ENCODE peak calls at places on chromosome 20, in nine cellular contexts. A, D, T, V, E, H, X, F and O are unnamed samples.

GRCh38 chr20:1171461-1172093 is 13.2 kb downstream of the TMEM74B start:
- DNase-seq in A (peak), D (no peak), T (peak), V (no peak), E (no peak), H (peak), X (no peak), F (peak), O (peak)

GRCh38 chr20:38181207-38181693 is 16.2 kb upstream of the TGM2 start:
- DNase-seq in A (no peak), D (no peak), T (peak), V (peak), E (peak), H (peak), X (no peak), F (no peak), O (no peak)

GRCh38 chr20:35739294-35740163 is 2.5 kb downstream of the RBM39 start:
- DNase-seq in A (no peak), D (no peak), T (no peak), V (no peak), E (no peak), H (no peak), X (peak), F (no peak), O (peak)

GRCh38 chr20:13199279-13199678 is 21.8 kb upstream of the ISM1 start:
- DNase-seq in A (no peak), D (no peak), T (no peak), V (no peak), E (no peak), H (no peak), X (no peak), F (no peak), O (no peak)

GRCh38 chr20:21640556-21640955 is 64.9 kb upstream of the PAX1 start:
- DNase-seq in A (peak), D (no peak), T (peak), V (no peak), E (no peak), H (no peak), X (no peak), F (peak), O (peak)

GRCh38 chr20:58713801-58714339 is 21.3 kb downstream of the NPEPL1 start:
- DNase-seq in A (no peak), D (peak), T (no peak), V (peak), E (peak), H (peak), X (no peak), F (no peak), O (no peak)

GRCh38 chr20:2133318-2134183 is 31.9 kb downstream of the STK35 start:
- DNase-seq in A (no peak), D (peak), T (no peak), V (no peak), E (no peak), H (no peak), X (peak), F (peak), O (no peak)

GRCh38 chr20:57066126-57066900 is 200.1 kb downstream of the BMP7 start:
- DNase-seq in A (no peak), D (no peak), T (no peak), V (peak), E (no peak), H (no peak), X (no peak), F (no peak), O (no peak)

GRCh38 chr20:62624325-62624690 is 18.0 kb upstream of the SLCO4A1 start:
- DNase-seq in A (no peak), D (peak), T (no peak), V (no peak), E (peak), H (no peak), X (no peak), F (peak), O (no peak)

GRCh38 chr20:38840053-38840893 is 34.8 kb downstream of the PPP1R16B start:
- DNase-seq in A (no peak), D (no peak), T (no peak), V (no peak), E (no peak), H (no peak), X (no peak), F (no peak), O (no peak)

GRCh38 chr20:8305449-8305978 is 173.4 kb downstream of the PLCB1 start:
- DNase-seq in A (peak), D (no peak), T (peak), V (peak), E (peak), H (peak), X (peak), F (peak), O (peak)

GRCh38 chr20:23419995-23420901 is 1.0 kb downstream of the NAPB start:
- DNase-seq in A (no peak), D (peak), T (peak), V (peak), E (peak), H (peak), X (no peak), F (peak), O (no peak)

GRCh38 chr20:20712004-20712473 is 405 bp downstream of the RALGAPA2 start:
- DNase-seq in A (peak), D (no peak), T (no peak), V (peak), E (no peak), H (no peak), X (no peak), F (peak), O (no peak)

GRCh38 chr20:37383229-37383989 is 37.5 kb downstream of the SRC start:
- DNase-seq in A (no peak), D (no peak), T (no peak), V (peak), E (no peak), H (no peak), X (peak), F (peak), O (peak)

GRCh38 chr20:62117658-62118057 is 4.6 kb upstream of the LSM14B start:
- DNase-seq in A (no peak), D (no peak), T (no peak), V (no peak), E (no peak), H (no peak), X (no peak), F (no peak), O (no peak)

GRCh38 chr20:4726710-4727391 is 5.1 kb downstream of the PRND start:
- DNase-seq in A (no peak), D (peak), T (no peak), V (no peak), E (peak), H (no peak), X (peak), F (no peak), O (no peak)

GRCh38 chr20:59706106-59706693 is 101.9 kb downstream of the PHACTR3 start:
- DNase-seq in A (no peak), D (no peak), T (no peak), V (no peak), E (no peak), H (no peak), X (no peak), F (no peak), O (no peak)

GRCh38 chr20:24589845-24590192 is 120.4 kb downstream of the SYNDIG1 start:
- DNase-seq in A (no peak), D (no peak), T (no peak), V (no peak), E (no peak), H (no peak), X (no peak), F (no peak), O (no peak)

GRCh38 chr20:25676164-25676809 is 20.4 kb downstream of the ZNF337 start:
- DNase-seq in A (no peak), D (peak), T (no peak), V (no peak), E (no peak), H (no peak), X (peak), F (no peak), O (no peak)

GRCh38 chr20:34037121-34037520 is 43.4 kb downstream of the RALY start:
- DNase-seq in A (no peak), D (no peak), T (no peak), V (no peak), E (no peak), H (no peak), X (no peak), F (no peak), O (no peak)

GRCh38 chr20:47792021-47792618 is 6.8 kb upstream of the SULF2 start:
- DNase-seq in A (no peak), D (peak), T (no peak), V (peak), E (no peak), H (no peak), X (peak), F (peak), O (no peak)